ENCODE peak calls at places on chromosomes 7 and 10, in eight cellular contexts. X is HAP-1, U is suprapubic skin, F is upper lobe of left lung, B is right lobe of liver, J is mammary epithelial cell, K is upper lobe of right lung, M is left ventricle myocardium inferior. C is an unnamed sample.

GRCh38 chr7:13988011-13988410 is 1.5 kb downstream of the ETV1 start:
- DNase-seq in B (no peak), U (no peak), X (peak; percentile 24), J (peak; percentile 32), K (no peak), M (no peak), F (no peak), C (no peak)

GRCh38 chr10:132094581-132095234 is 29.0 kb downstream of the JAKMIP3 start:
- DNase-seq in U (no peak), J (peak; percentile 48), B (no peak), K (peak; percentile 25), F (no peak), M (no peak), X (no peak), C (no peak)

GRCh38 chr7:45347804-45348203 is 190.2 kb downstream of the RAMP3 start:
- DNase-seq in M (no peak), K (no peak), J (peak; percentile 65), U (no peak), F (no peak), B (no peak), X (peak; percentile 26), C (no peak)

GRCh38 chr10:44981172-44982113 is 2.8 kb upstream of the DEPP1 start:
- DNase-seq in U (peak; percentile 64), X (no peak), M (no peak), F (no peak), K (no peak), B (peak; percentile 62), J (peak; percentile 88), C (peak; percentile 81)

GRCh38 chr10:63886281-63887025 is 365.3 kb downstream of the REEP3 start:
- DNase-seq in J (no peak), M (no peak), B (no peak), U (no peak), F (no peak), K (no peak), X (no peak), C (no peak)

GRCh38 chr7:1990001-1990670 is 242.6 kb downstream of the MAD1L1 start:
- DNase-seq in U (no peak), F (peak; percentile 63), M (peak; percentile 43), J (no peak), K (no peak), B (no peak), X (no peak), C (peak; percentile 31)

GRCh38 chr10:15745748-15746147 is 26.0 kb upstream of the ITGA8 start:
- DNase-seq in J (no peak), K (no peak), U (no peak), M (peak; percentile 53), B (no peak), F (no peak), X (no peak), C (peak; percentile 60)

GRCh38 chr7:130298927-130299326 is 6.0 kb downstream of the CPA4 start:
- DNase-seq in M (no peak), K (no peak), J (no peak), X (no peak), F (no peak), U (no peak), B (no peak), C (no peak)

GRCh38 chr10:31083765-31084184 is 52.1 kb upstream of the ZNF438 start:
- DNase-seq in B (peak; percentile 26), U (no peak), J (peak; percentile 56), K (no peak), X (peak; percentile 67), M (no peak), F (no peak), C (peak; percentile 66)

GRCh38 chr10:98150544-98150943 is 16.1 kb downstream of the R3HCC1L start:
- DNase-seq in K (no peak), F (no peak), X (no peak), B (no peak), U (no peak), M (no peak), J (no peak), C (no peak)
- H3K9me3 ChIP-seq in K (peaks cover 4% of the 10 kb centered on the region), F (peaks cover 10% of the 10 kb centered on the region), X (peaks cover 17% of the 10 kb centered on the region), B (no peaks in the 10 kb centered on the region), U (no peaks in the 10 kb centered on the region), M (peaks cover 43% of the 10 kb centered on the region), J (no peaks in the 10 kb centered on the region), C (no peaks in the 10 kb centered on the region)

GRCh38 chr7:93053946-93054943 is 63.5 kb downstream of the SAMD9 start:
- DNase-seq in K (no peak), F (no peak), X (no peak), M (no peak), U (no peak), B (no peak), J (no peak), C (no peak)
- H3K4me3 ChIP-seq in K (no peak overlapping the region), F (no peak overlapping the region), X (no peak overlapping the region), M (no peak overlapping the region), U (no peak overlapping the region), B (no peak overlapping the region), J (no peak overlapping the region), C (no peak overlapping the region)

GRCh38 chr10:103696094-103696410 is 159.3 kb downstream of the SH3PXD2A start:
- DNase-seq in F (no peak), K (no peak), X (no peak), M (no peak), B (no peak), U (no peak), J (no peak), C (no peak)
- H3K4me1 ChIP-seq in F (peaks cover 25% of the 10 kb centered on the region), K (peaks cover 18% of the 10 kb centered on the region), X (peaks cover 11% of the 10 kb centered on the region), M (peaks cover 50% of the 10 kb centered on the region), B (no peaks in the 10 kb centered on the region), U (peaks cover 54% of the 10 kb centered on the region), J (peaks cover 67% of the 10 kb centered on the region), C (peaks cover 5% of the 10 kb centered on the region)

GRCh38 chr7:63887031-63887430 is 111.6 kb upstream of the ZNF722 start:
- DNase-seq in M (no peak), F (no peak), X (no peak), U (no peak), K (no peak), B (no peak), J (no peak), C (no peak)
- H3K9me3 ChIP-seq in M (peaks cover 99% of the 10 kb centered on the region), F (peaks cover 85% of the 10 kb centered on the region), X (no peaks in the 10 kb centered on the region), U (peaks cover 34% of the 10 kb centered on the region), K (peaks cover 5% of the 10 kb centered on the region), B (no peaks in the 10 kb centered on the region), J (peaks cover 57% of the 10 kb centered on the region), C (peaks cover 15% of the 10 kb centered on the region)

GRCh38 chr10:43322321-43322720 is 49.1 kb upstream of the FXYD4 start:
- DNase-seq in B (no peak), U (no peak), K (no peak), J (no peak), F (no peak), M (no peak), X (no peak), C (no peak)
- H3K4me3 ChIP-seq in B (no peak overlapping the region), U (peak overlapping the region; percentile 21), K (peak overlapping the region; percentile 39), J (no peak overlapping the region), F (peak overlapping the region; percentile 42), M (peak overlapping the region; percentile 52), X (no peak overlapping the region), C (peak overlapping the region; percentile 36)

C was measured in right cardiac atrium.